ENCODE peak calls at places on chromosomes 6 and 20, in ten cellular contexts. D is heart left ventricle, K is fibroblast of villous mesenchyme, L is right lobe of liver, X is choroid plexus epithelial cell, E is IMR-90, Q is H1, S is mammary epithelial cell, G is fibroblast of mammary gland, V is heart right ventricle. N is an unnamed sample.

GRCh38 chr6:130674604-130675003 is 152.6 kb upstream of the SMLR1 start:
- DNase-seq in D (no peak), K (peak; percentile 45), L (no peak), X (peak; percentile 71), E (no peak), Q (no peak), S (no peak), G (peak; percentile 47), V (no peak), N (peak; percentile 61)

GRCh38 chr20:49907405-49908257 is 7.7 kb downstream of the SPATA2 start:
- DNase-seq in D (no peak), K (no peak), L (no peak), X (no peak), E (no peak), Q (no peak), S (no peak), G (no peak), V (no peak), N (no peak)

GRCh38 chr6:144149894-144150672 is at the start of gene STX11:
- DNase-seq in D (peak; percentile 85), K (peak; percentile 38), L (peak; percentile 88), X (peak; percentile 18), E (peak; percentile 29), Q (peak; percentile 10), S (peak; percentile 59), G (peak; percentile 48), V (peak; percentile 80), N (peak; percentile 22)

GRCh38 chr6:79750806-79751205 is 119.7 kb downstream of the SH3BGRL2 start:
- DNase-seq in D (no peak), K (no peak), L (no peak), X (peak; percentile 78), E (no peak), Q (no peak), S (no peak), G (no peak), V (no peak), N (no peak)

GRCh38 chr6:17741507-17741906 is 34.8 kb upstream of the NUP153 start:
- DNase-seq in D (no peak), K (no peak), L (no peak), X (no peak), E (no peak), Q (no peak), S (peak; percentile 52), G (no peak), V (no peak), N (no peak)

GRCh38 chr6:137094411-137095008 is 49.7 kb upstream of the IL20RA start:
- DNase-seq in D (peak; percentile 61), K (peak; percentile 78), L (no peak), X (peak; percentile 92), E (peak; percentile 67), Q (no peak), S (peak; percentile 43), G (peak; percentile 91), V (no peak), N (peak; percentile 85)

GRCh38 chr20:54625497-54625896 is 150.1 kb downstream of the DOK5 start:
- DNase-seq in D (no peak), K (no peak), L (no peak), X (no peak), E (no peak), Q (no peak), S (no peak), G (no peak), V (no peak), N (no peak)

GRCh38 chr20:49636447-49636846 is 68.5 kb upstream of the PTGIS start:
- DNase-seq in D (peak; percentile 64), K (no peak), L (peak; percentile 37), X (no peak), E (no peak), Q (no peak), S (no peak), G (no peak), V (peak; percentile 80), N (no peak)

GRCh38 chr6:61562098-61562497 is 723.9 kb downstream of the KHDRBS2 start:
- DNase-seq in D (no peak), K (no peak), L (no peak), X (no peak), E (no peak), Q (no peak), S (no peak), G (no peak), V (no peak), N (no peak)

GRCh38 chr6:25006565-25007001 is 70.8 kb upstream of the RIPOR2 start:
- DNase-seq in D (no peak), K (peak; percentile 43), L (peak; percentile 63), X (peak; percentile 73), E (no peak), Q (no peak), S (peak; percentile 77), G (peak; percentile 83), V (no peak), N (peak; percentile 51)

GRCh38 chr6:11761744-11762620 is 16.6 kb downstream of the ADTRP start:
- DNase-seq in D (no peak), K (no peak), L (no peak), X (no peak), E (no peak), Q (no peak), S (peak; percentile 37), G (no peak), V (no peak), N (no peak)

GRCh38 chr6:131226465-131226864 is 91.2 kb downstream of the AKAP7 start:
- DNase-seq in D (no peak), K (no peak), L (no peak), X (no peak), E (no peak), Q (no peak), S (no peak), G (no peak), V (no peak), N (no peak)

GRCh38 chr6:112198582-112198981 is 55.8 kb downstream of the LAMA4 start:
- DNase-seq in D (no peak), K (no peak), L (no peak), X (no peak), E (no peak), Q (no peak), S (no peak), G (no peak), V (no peak), N (no peak)

GRCh38 chr6:156953478-156954146 is 176.4 kb downstream of the ARID1B start:
- DNase-seq in D (peak; percentile 47), K (peak; percentile 97), L (no peak), X (peak; percentile 99), E (peak; percentile 99), Q (no peak), S (peak; percentile 96), G (peak; percentile 97), V (no peak), N (peak; percentile 98)
- TF ChIP-seq CTCF in D (peak; percentile 24), K (peak; percentile 53), L (peak; percentile 23), X (peak; percentile 61), E (peak; percentile 51), Q (peak; percentile 7), S (peak; percentile 42), G (peak; percentile 49), V (peak; percentile 43), N (peak; percentile 57)

DNA sequence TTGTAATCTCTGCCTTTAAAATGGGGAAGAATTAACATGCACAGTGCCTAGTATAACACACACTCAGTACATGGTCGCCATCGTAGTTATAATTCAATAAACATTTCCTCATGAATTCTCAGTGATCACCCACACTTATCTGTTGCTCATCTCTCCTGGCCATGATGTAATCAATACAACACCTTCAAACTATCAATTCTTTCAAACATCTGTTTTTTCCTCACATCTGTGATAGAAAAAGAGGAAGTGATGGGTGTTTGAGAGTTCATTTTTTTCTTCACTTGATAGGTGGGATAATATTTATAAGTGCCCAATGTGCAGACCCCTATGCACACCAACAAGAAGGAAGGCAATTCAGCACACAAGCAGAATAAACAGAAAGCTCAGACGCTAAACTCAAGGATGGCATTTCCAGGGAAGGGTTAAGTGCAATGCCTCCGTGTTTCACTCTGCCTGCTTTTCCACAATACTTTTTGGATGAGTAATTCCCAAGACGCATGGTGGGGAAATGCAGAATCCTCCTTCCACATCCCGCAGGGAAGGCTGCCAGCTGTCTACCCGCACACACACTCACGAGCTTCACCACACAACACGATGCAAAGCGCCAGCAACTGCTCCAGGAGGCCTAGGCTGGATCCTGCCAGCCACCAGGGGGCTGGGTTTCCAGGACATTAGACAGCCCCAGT is 100.3 kb downstream of the GMPR start:
- DNase-seq in D (peak; percentile 66), K (peak; percentile 100), L (no peak), X (peak; percentile 96), E (peak; percentile 100), Q (no peak), S (peak; percentile 86), G (peak; percentile 100), V (peak; percentile 54), N (peak; percentile 100)
- H3K4me3 ChIP-seq in D (no peak overlapping the region), K (no peak overlapping the region), L (no peak overlapping the region), X (no peak overlapping the region), E (no peak overlapping the region), Q (no peak overlapping the region), S (no peak overlapping the region), G (no peak overlapping the region), V (no peak overlapping the region), N (no peak overlapping the region)

GRCh38 chr20:62052336-62052841 is 13.3 kb downstream of the TAF4 start:
- DNase-seq in D (no peak), K (no peak), L (no peak), X (no peak), E (no peak), Q (no peak), S (no peak), G (no peak), V (no peak), N (no peak)
- TF ChIP-seq CTCF in D (no peak), K (no peak), L (no peak), X (no peak), E (no peak), Q (no peak), S (no peak), G (no peak), V (no peak), N (no peak)

GRCh38 chr6:33215281-33215680 is 7.0 kb downstream of the RING1 start:
- DNase-seq in D (no peak), K (no peak), L (no peak), X (no peak), E (no peak), Q (no peak), S (no peak), G (no peak), V (no peak), N (no peak)

GRCh38 chr6:33215761-33216649 is 7.7 kb downstream of the RING1 start:
- DNase-seq in D (no peak), K (no peak), L (no peak), X (no peak), E (no peak), Q (no peak), S (no peak), G (no peak), V (no peak), N (no peak)

GRCh38 chr6:33212857-33213165 is 4.5 kb downstream of the RING1 start:
- DNase-seq in D (no peak), K (peak; percentile 12), L (no peak), X (peak; percentile 28), E (no peak), Q (no peak), S (no peak), G (no peak), V (no peak), N (no peak)

GRCh38 chr6:33213166-33213988 is 5.1 kb downstream of the RING1 start:
- DNase-seq in D (peak; percentile 49), K (no peak), L (peak; percentile 32), X (no peak), E (no peak), Q (no peak), S (no peak), G (no peak), V (no peak), N (no peak)

DNA sequence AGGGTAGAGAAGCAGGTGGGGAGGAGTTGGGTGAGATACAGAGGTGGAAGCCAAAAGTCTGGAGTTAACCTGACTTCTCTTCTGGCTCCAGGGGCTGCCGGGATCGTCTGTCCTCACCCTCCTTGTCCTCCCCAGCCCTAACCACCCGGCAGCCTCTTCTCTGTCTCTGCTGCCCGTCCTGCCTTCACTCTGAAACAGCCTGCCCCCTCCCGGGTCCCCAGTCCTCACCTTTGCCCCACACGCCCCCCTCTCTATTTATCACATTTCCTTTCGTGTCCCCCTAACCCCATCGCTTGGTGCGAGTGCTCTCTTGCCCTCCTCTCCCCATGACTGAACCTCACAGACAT is 5.7 kb downstream of the RING1 start:
- DNase-seq in D (no peak), K (no peak), L (no peak), X (no peak), E (no peak), Q (no peak), S (no peak), G (no peak), V (no peak), N (no peak)
- H3K4me3 ChIP-seq in D (peak overlapping the region; percentile 61), K (peak overlapping the region; percentile 62), L (no peak overlapping the region), X (peak overlapping the region; percentile 60), E (peak overlapping the region; percentile 59), Q (peak overlapping the region; percentile 70), S (no peak overlapping the region), G (peak overlapping the region; percentile 55), V (peak overlapping the region; percentile 57), N (peak overlapping the region; percentile 69)

N was measured in fibroblast of the aortic adventitia.